ENCODE peak calls at places on chromosomes 7 and 10, in eight cellular contexts. L is NCI-H1436, V is AG04450, X is heart left ventricle, F is psoas muscle, Q is GF-D8, D is globus pallidus, B is WTC11. A is an unnamed sample.

GRCh38 chr7:98420966-98421612 is 20.2 kb upstream of the BAIAP2L1 start:
- DNase-seq in L (peak), V (no peak), X (peak), F (no peak), Q (no peak), D (no peak), B (peak), A (no peak)

GRCh38 chr7:45937301-45937700 is 16.2 kb upstream of the IGFBP3 start:
- DNase-seq in L (no peak), V (no peak), X (no peak), F (no peak), Q (peak), D (no peak), B (no peak), A (no peak)

GRCh38 chr7:118148930-118149329 is 35.0 kb upstream of the LSM8 start:
- DNase-seq in L (no peak), V (no peak), X (no peak), F (no peak), Q (no peak), D (no peak), B (no peak), A (no peak)

GRCh38 chr7:5557920-5558401 is 134.3 kb upstream of the TNRC18 start:
- DNase-seq in L (no peak), V (no peak), X (peak), F (peak), Q (peak), D (peak), B (no peak), A (no peak)

GRCh38 chr10:110138197-110138812 is 69.1 kb upstream of the MXI1 start:
- DNase-seq in L (peak), V (peak), X (no peak), F (no peak), Q (peak), D (peak), B (no peak), A (peak)

GRCh38 chr10:21572578-21572977 is 38.5 kb downstream of the MLLT10 start:
- DNase-seq in L (no peak), V (no peak), X (no peak), F (peak), Q (no peak), D (no peak), B (no peak), A (peak)

GRCh38 chr10:122078326-122078725 is 89.4 kb downstream of the TACC2 start:
- DNase-seq in L (no peak), V (no peak), X (no peak), F (no peak), Q (no peak), D (no peak), B (no peak), A (no peak)

GRCh38 chr7:4218481-4218880 is 463.6 kb upstream of the FOXK1 start:
- DNase-seq in L (no peak), V (no peak), X (no peak), F (no peak), Q (no peak), D (no peak), B (no peak), A (no peak)

GRCh38 chr10:114623661-114624294 is 34.3 kb downstream of the ABLIM1 start:
- DNase-seq in L (no peak), V (peak), X (no peak), F (no peak), Q (no peak), D (no peak), B (no peak), A (no peak)

GRCh38 chr7:69365588-69366241 is 232.6 kb upstream of the AUTS2 start:
- DNase-seq in L (peak), V (no peak), X (no peak), F (no peak), Q (no peak), D (no peak), B (no peak), A (no peak)

GRCh38 chr7:77349141-77349540 is 67.0 kb downstream of the GSAP start:
- DNase-seq in L (no peak), V (no peak), X (no peak), F (no peak), Q (no peak), D (no peak), B (no peak), A (no peak)

GRCh38 chr7:78760620-78761355 is 692.7 kb downstream of the MAGI2 start:
- DNase-seq in L (no peak), V (no peak), X (no peak), F (no peak), Q (no peak), D (no peak), B (no peak), A (no peak)

A was measured in smooth muscle cell of the brain vasculature.